ENCODE peak calls at places on chromosome 12, in four cellular contexts. N is psoas muscle, S is progenitor cell of endocrine pancreas, B is hepatocyte. Z is an unnamed sample.

GRCh38 chr12:78403681-78404080 is 460.9 kb upstream of the SYT1 start:
- DNase-seq in N (no peak), S (no peak), B (no peak), Z (no peak)

GRCh38 chr12:114407034-114407420 is 1.1 kb upstream of the TBX5 start:
- DNase-seq in N (no peak), S (no peak), B (no peak), Z (no peak)

GRCh38 chr12:105382771-105383632 is 52.5 kb downstream of the C12orf75 start:
- DNase-seq in N (no peak), S (no peak), B (peak), Z (no peak)

GRCh38 chr12:26121841-26122680 is 2.8 kb downstream of the BHLHE41 start:
- DNase-seq in N (peak), S (peak), B (peak), Z (peak)

GRCh38 chr12:116180448-116180847 is 97.0 kb downstream of the MED13L start:
- DNase-seq in N (no peak), S (no peak), B (no peak), Z (no peak)

GRCh38 chr12:64608901-64609542 is 1.3 kb upstream of the RASSF3 start:
- DNase-seq in N (no peak), S (no peak), B (peak), Z (no peak)

GRCh38 chr12:122422769-122423257 is 344 bp upstream of the CLIP1 start:
- DNase-seq in N (peak), S (peak), B (no peak), Z (no peak)

GRCh38 chr12:102216086-102216691 is 18.6 kb upstream of the PMCH start:
- DNase-seq in N (no peak), S (no peak), B (peak), Z (no peak)

GRCh38 chr12:130053641-130054040 is 108.6 kb upstream of the FZD10 start:
- DNase-seq in N (no peak), S (no peak), B (peak), Z (peak)

GRCh38 chr12:6872073-6873048 is 742 bp downstream of the SPSB2 start:
- DNase-seq in N (peak), S (peak), B (peak), Z (peak)

GRCh38 chr12:127579446-127579845 is 687.5 kb upstream of the TMEM132C start:
- DNase-seq in N (no peak), S (no peak), B (no peak), Z (no peak)

GRCh38 chr12:118061876-118062791 is 1.2 kb upstream of the WSB2 start:
- DNase-seq in N (no peak), S (no peak), B (peak), Z (peak)

GRCh38 chr12:92244036-92244435 is 98.4 kb upstream of the BTG1 start:
- DNase-seq in N (no peak), S (no peak), B (peak), Z (no peak)

GRCh38 chr12:54357802-54358619 is 6.3 kb downstream of the GPR84 start:
- DNase-seq in N (no peak), S (no peak), B (no peak), Z (no peak)

GRCh38 chr12:16618256-16618655 is 12.3 kb upstream of the LMO3 start:
- DNase-seq in N (no peak), S (no peak), B (no peak), Z (no peak)

GRCh38 chr12:13273850-13274249 is 77.3 kb downstream of the EMP1 start:
- DNase-seq in N (no peak), S (no peak), B (no peak), Z (no peak)

GRCh38 chr12:115101518-115101917 is 417.5 kb upstream of the TBX3 start:
- DNase-seq in N (no peak), S (no peak), B (no peak), Z (no peak)

GRCh38 chr12:64618953-64619590 is 8.8 kb downstream of the RASSF3 start:
- DNase-seq in N (no peak), S (no peak), B (no peak), Z (no peak)

GRCh38 chr12:96193725-96194571 is at the start of gene ELK3:
- DNase-seq in N (peak), S (peak), B (peak), Z (peak)

GRCh38 chr12:111434680-111435338 is 29.1 kb downstream of the SH2B3 start:
- DNase-seq in N (peak), S (no peak), B (peak), Z (no peak)

GRCh38 chr12:67091204-67091603 is 178.0 kb upstream of the CAND1 start:
- DNase-seq in N (no peak), S (no peak), B (peak), Z (no peak)

GRCh38 chr12:49389092-49389703 is 21.9 kb downstream of the SPATS2 start:
- DNase-seq in N (peak), S (no peak), B (peak), Z (peak)

GRCh38 chr12:57829025-57829777 is 10.7 kb upstream of the AVIL start:
- DNase-seq in N (no peak), S (no peak), B (no peak), Z (no peak)

GRCh38 chr12:83476006-83476405 is 789.3 kb downstream of the TMTC2 start:
- DNase-seq in N (no peak), S (no peak), B (no peak), Z (no peak)

GRCh38 chr12:43957732-43958131 is 121.9 kb downstream of the TMEM117 start:
- DNase-seq in N (no peak), S (no peak), B (peak), Z (no peak)
- TF ChIP-seq CTCF in N (peak), S (peak), B (peak), Z (peak)

DNA sequence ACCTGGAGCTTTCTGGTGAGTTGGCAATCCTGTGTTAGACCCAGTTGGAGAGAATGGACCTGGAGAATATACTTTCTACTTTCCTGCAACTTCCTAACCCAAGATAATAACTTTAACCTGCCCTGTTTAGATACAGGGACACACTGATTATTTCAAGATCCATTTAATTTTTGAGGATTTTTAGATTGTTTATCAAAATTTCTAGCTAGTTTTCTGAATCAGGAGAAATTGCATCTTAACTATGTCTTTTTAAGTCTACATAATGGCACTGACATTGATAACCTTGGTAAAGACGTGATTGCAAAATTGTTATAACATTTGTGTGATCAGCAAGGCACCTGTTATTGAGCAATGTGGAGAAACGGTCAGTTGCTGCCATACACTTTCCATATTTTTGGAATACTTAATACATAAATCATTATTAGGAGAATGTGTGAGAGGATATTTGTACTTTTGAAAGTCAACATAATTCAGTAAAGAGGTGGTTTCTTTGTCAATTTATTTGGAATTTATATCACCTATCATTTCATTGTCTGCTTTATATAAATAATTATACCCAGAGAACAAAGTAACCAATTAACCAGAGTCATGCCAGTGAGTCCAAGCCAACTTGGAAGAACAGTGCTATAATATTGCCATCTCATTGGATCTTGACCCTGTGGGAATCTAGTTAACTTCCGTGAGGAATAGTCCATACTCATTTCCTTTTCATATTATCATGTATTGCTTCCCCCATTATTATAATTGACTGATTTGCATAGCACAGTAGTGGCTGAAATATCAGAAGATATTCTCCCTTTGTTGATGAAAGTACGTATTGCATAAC is 28.4 kb downstream of the NFYB start:
- DNase-seq in N (no peak), S (no peak), B (no peak), Z (no peak)
- TF ChIP-seq CTCF in N (no peak), S (no peak), B (no peak), Z (peak)

GRCh38 chr12:543114-543451 is 83.3 kb downstream of the B4GALNT3 start:
- DNase-seq in N (no peak), S (no peak), B (no peak), Z (no peak)
- TF ChIP-seq CTCF in N (no peak), S (no peak), B (no peak), Z (no peak)

GRCh38 chr12:51517800-51518199 is 73.2 kb upstream of the SCN8A start:
- DNase-seq in N (no peak), S (no peak), B (no peak), Z (no peak)

GRCh38 chr12:51521554-51522276 is 69.3 kb upstream of the SCN8A start:
- DNase-seq in N (no peak), S (no peak), B (no peak), Z (no peak)

GRCh38 chr12:51522696-51523095 is 68.3 kb upstream of the SCN8A start:
- DNase-seq in N (no peak), S (no peak), B (no peak), Z (no peak)

GRCh38 chr12:51519755-51520154 is 71.3 kb upstream of the SCN8A start:
- DNase-seq in N (no peak), S (no peak), B (no peak), Z (no peak)

GRCh38 chr12:51520576-51521325 is 70.3 kb upstream of the SCN8A start:
- DNase-seq in N (no peak), S (no peak), B (no peak), Z (peak)
- TF ChIP-seq CTCF in N (no peak), S (no peak), B (no peak), Z (no peak)